ENCODE peak calls at places on chromosomes 12 and 14, in nine cellular contexts. W, M, E, V, U, H, J, O and R are unnamed samples.

GRCh38 chr14:34365309-34365915 is 96.6 kb downstream of the SPTSSA start:
- DNase-seq in W (no peak), M (no peak), E (no peak), V (no peak), U (no peak), H (peak), J (no peak), O (no peak), R (no peak)

GRCh38 chr12:59383426-59383822 is 212.4 kb upstream of the SLC16A7 start:
- DNase-seq in W (no peak), M (no peak), E (no peak), V (no peak), U (no peak), H (no peak), J (no peak), O (no peak), R (no peak)

GRCh38 chr12:54601841-54602240 is 13.4 kb upstream of the PPP1R1A start:
- DNase-seq in W (no peak), M (no peak), E (no peak), V (no peak), U (no peak), H (no peak), J (no peak), O (no peak), R (no peak)

GRCh38 chr12:68587448-68587873 is 23.2 kb upstream of the RAP1B start:
- DNase-seq in W (no peak), M (no peak), E (no peak), V (no peak), U (no peak), H (no peak), J (no peak), O (no peak), R (no peak)

GRCh38 chr12:26473291-26473690 is 277.9 kb downstream of the SSPN start:
- DNase-seq in W (peak), M (no peak), E (no peak), V (no peak), U (no peak), H (no peak), J (no peak), O (no peak), R (no peak)

GRCh38 chr14:57692671-57693070 is 173.2 kb downstream of the SLC35F4 start:
- DNase-seq in W (no peak), M (no peak), E (peak), V (no peak), U (peak), H (peak), J (no peak), O (no peak), R (no peak)

GRCh38 chr12:47105914-47106674 is 26.3 kb upstream of the AMIGO2 start:
- DNase-seq in W (no peak), M (no peak), E (no peak), V (no peak), U (no peak), H (no peak), J (no peak), O (no peak), R (no peak)

GRCh38 chr14:66624319-66624937 is 116.5 kb downstream of the GPHN start:
- DNase-seq in W (peak), M (no peak), E (peak), V (no peak), U (peak), H (peak), J (peak), O (no peak), R (no peak)

GRCh38 chr14:61269321-61270083 is 11.6 kb downstream of the TMEM30B start:
- DNase-seq in W (peak), M (no peak), E (peak), V (peak), U (peak), H (peak), J (peak), O (peak), R (peak)

GRCh38 chr12:131895640-131896079 is 1.2 kb downstream of the ULK1 start:
- DNase-seq in W (no peak), M (no peak), E (no peak), V (no peak), U (no peak), H (peak), J (no peak), O (no peak), R (no peak)

GRCh38 chr12:121295746-121296617 is 527 bp downstream of the CAMKK2 start:
- DNase-seq in W (peak), M (peak), E (peak), V (peak), U (no peak), H (peak), J (no peak), O (peak), R (no peak)

GRCh38 chr12:130872179-130873096 is 572 bp downstream of the RAN start:
- DNase-seq in W (peak), M (no peak), E (peak), V (peak), U (no peak), H (peak), J (peak), O (peak), R (no peak)

GRCh38 chr12:66288121-66288520 is 14.2 kb upstream of the HELB start:
- DNase-seq in W (no peak), M (no peak), E (no peak), V (no peak), U (no peak), H (no peak), J (no peak), O (peak), R (no peak)

GRCh38 chr12:53298154-53298553 is 1.3 kb upstream of the MYG1 start:
- DNase-seq in W (no peak), M (no peak), E (no peak), V (no peak), U (peak), H (peak), J (no peak), O (no peak), R (no peak)

GRCh38 chr12:49626169-49626835 is 2.9 kb downstream of the PRPF40B start:
- DNase-seq in W (no peak), M (no peak), E (no peak), V (no peak), U (no peak), H (no peak), J (no peak), O (no peak), R (no peak)

GRCh38 chr12:101782544-101782855 is 43.2 kb upstream of the SYCP3 start:
- DNase-seq in W (no peak), M (no peak), E (no peak), V (no peak), U (peak), H (no peak), J (no peak), O (no peak), R (no peak)

GRCh38 chr12:96989916-96990315 is 82.9 kb downstream of the NEDD1 start:
- DNase-seq in W (peak), M (no peak), E (no peak), V (no peak), U (no peak), H (peak), J (no peak), O (no peak), R (no peak)

GRCh38 chr12:2523881-2524561 is 270.7 kb upstream of the FKBP4 start:
- DNase-seq in W (no peak), M (no peak), E (no peak), V (no peak), U (no peak), H (no peak), J (no peak), O (no peak), R (no peak)

GRCh38 chr12:124633269-124633953 is 66.0 kb upstream of the NCOR2 start:
- DNase-seq in W (no peak), M (no peak), E (no peak), V (no peak), U (peak), H (no peak), J (no peak), O (no peak), R (no peak)

GRCh38 chr14:55092326-55092725 is 36.7 kb upstream of the LGALS3 start:
- DNase-seq in W (no peak), M (no peak), E (peak), V (no peak), U (no peak), H (no peak), J (no peak), O (no peak), R (no peak)

GRCh38 chr12:71799105-71799504 is 40.5 kb upstream of the TBC1D15 start:
- DNase-seq in W (no peak), M (no peak), E (no peak), V (no peak), U (peak), H (peak), J (no peak), O (no peak), R (no peak)

GRCh38 chr12:75684678-75685620 is 173.5 kb upstream of the KRR1 start:
- DNase-seq in W (no peak), M (no peak), E (no peak), V (no peak), U (peak), H (no peak), J (no peak), O (no peak), R (no peak)

GRCh38 chr12:13347241-13348043 is 150.9 kb downstream of the EMP1 start:
- DNase-seq in W (no peak), M (no peak), E (no peak), V (no peak), U (peak), H (no peak), J (no peak), O (no peak), R (peak)

GRCh38 chr14:26966942-26967341 is 369.1 kb upstream of the NOVA1 start:
- DNase-seq in W (no peak), M (no peak), E (no peak), V (no peak), U (no peak), H (no peak), J (no peak), O (no peak), R (no peak)

GRCh38 chr14:97657609-97658008 is 860.4 kb downstream of the VRK1 start:
- DNase-seq in W (no peak), M (no peak), E (no peak), V (no peak), U (no peak), H (no peak), J (no peak), O (no peak), R (no peak)

GRCh38 chr14:97655169-97655948 is 858.2 kb downstream of the VRK1 start:
- DNase-seq in W (no peak), M (no peak), E (no peak), V (no peak), U (no peak), H (no peak), J (no peak), O (no peak), R (no peak)
- TF ChIP-seq CTCF in W (no peak), M (no peak), E (no peak), V (no peak), U (no peak), H (no peak), J (no peak), O (no peak), R (no peak)

DNA sequence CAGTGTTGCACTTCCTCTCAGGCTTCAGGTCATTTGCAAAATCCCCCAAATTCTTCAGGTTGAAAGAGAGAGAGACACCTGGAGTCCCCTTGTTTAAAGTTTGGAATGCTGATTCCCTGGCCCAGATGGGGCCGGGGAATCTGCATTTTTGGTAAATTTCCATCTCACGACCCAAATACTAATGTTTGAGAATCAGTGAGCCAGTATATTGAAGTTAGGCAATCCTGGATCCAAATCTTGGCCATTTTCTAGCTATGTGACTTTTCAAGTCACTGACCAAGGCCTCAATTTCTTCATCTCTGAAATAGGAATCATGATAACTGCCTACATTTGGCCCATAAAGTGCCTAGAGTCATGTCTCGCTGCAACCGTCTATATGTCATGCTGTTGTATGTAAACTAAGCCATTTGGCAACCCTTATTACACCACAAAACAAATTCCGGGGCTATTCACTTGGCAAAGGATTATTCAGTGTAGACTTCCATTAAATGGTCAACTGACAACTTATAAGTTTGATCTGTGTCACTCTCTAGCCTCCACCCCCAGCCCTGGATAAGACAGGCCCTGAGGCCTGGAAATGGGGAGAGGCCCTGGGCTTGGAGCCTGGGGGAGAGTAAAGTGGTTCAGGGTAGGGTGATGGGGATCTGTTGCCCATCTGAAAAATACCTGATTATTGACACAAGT is 3.7 kb upstream of the ZFP36L1 start:
- DNase-seq in W (no peak), M (peak), E (no peak), V (no peak), U (no peak), H (no peak), J (no peak), O (no peak), R (no peak)
- TF ChIP-seq CTCF in W (no peak), M (no peak), E (no peak), V (no peak), U (no peak), H (no peak), J (no peak), O (no peak), R (no peak)

DNA sequence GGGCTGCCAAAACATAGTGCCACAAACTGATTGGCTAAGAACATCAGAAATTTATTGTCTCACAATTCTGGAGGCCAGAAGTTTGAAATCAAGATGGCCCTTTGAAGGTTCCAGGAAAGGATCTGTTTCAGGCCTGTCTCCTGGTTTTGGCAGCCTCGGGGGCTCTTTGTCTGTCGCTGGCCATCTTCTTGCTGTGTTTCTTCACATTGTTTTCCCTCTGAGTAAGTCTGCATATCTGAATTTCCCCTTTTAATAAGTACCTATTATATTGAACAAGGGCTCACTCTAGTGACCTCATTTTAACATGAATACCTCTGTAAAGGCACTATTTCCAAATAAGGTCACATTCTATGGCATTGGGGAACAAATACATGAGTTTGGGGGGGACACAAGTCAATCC is 467.1 kb upstream of the MGAT4C start:
- DNase-seq in W (no peak), M (no peak), E (no peak), V (no peak), U (no peak), H (no peak), J (no peak), O (no peak), R (no peak)
- TF ChIP-seq CTCF in W (no peak), M (no peak), E (no peak), V (no peak), U (no peak), H (no peak), J (no peak), O (no peak), R (no peak)

GRCh38 chr12:90490355-90490754 is 464.6 kb downstream of the CCER1 start:
- DNase-seq in W (no peak), M (no peak), E (no peak), V (no peak), U (no peak), H (no peak), J (no peak), O (no peak), R (no peak)
- TF ChIP-seq CTCF in W (no peak), M (no peak), E (no peak), V (no peak), U (no peak), H (no peak), J (no peak), O (no peak), R (no peak)

GRCh38 chr12:109432842-109433304 is 44.2 kb downstream of the KCTD10 start:
- DNase-seq in W (peak), M (peak), E (peak), V (peak), U (peak), H (peak), J (peak), O (peak), R (peak)

GRCh38 chr12:109435428-109436180 is 41.5 kb downstream of the KCTD10 start:
- DNase-seq in W (no peak), M (no peak), E (no peak), V (no peak), U (no peak), H (no peak), J (no peak), O (no peak), R (no peak)

GRCh38 chr12:109434556-109434955 is 42.5 kb downstream of the KCTD10 start:
- DNase-seq in W (no peak), M (no peak), E (no peak), V (no peak), U (no peak), H (no peak), J (no peak), O (no peak), R (no peak)

GRCh38 chr12:109432431-109432830 is 44.7 kb downstream of the KCTD10 start:
- DNase-seq in W (no peak), M (no peak), E (no peak), V (no peak), U (no peak), H (no peak), J (no peak), O (no peak), R (no peak)

DNA sequence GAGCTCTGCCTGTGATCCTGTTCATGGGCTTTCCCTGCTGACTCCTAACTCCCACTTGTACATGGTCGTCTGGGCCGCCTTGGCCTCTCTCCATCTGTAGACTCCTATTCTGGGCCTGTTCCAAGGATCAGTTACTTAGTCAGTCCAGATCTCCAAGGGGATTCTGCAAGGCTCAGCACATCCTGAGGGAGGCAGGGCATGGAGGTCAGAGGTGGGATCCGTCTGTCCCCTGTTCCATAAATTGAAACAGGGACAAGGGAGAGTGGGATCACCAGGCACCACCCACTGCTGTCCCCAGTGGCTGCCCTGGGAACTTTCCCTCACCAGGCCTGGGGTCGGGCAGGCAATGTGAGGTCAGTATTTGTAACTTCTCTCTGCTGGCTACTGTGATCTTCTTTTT is 43.5 kb downstream of the KCTD10 start:
- DNase-seq in W (peak), M (no peak), E (peak), V (no peak), U (no peak), H (no peak), J (peak), O (no peak), R (no peak)
- TF ChIP-seq CTCF in W (peak), M (no peak), E (peak), V (no peak), U (peak), H (peak), J (no peak), O (no peak), R (no peak)

GRCh38 chr14:104804481-104805325 is 3.8 kb downstream of the ZBTB42 start:
- DNase-seq in W (no peak), M (no peak), E (peak), V (no peak), U (no peak), H (no peak), J (no peak), O (no peak), R (no peak)
- TF ChIP-seq CTCF in W (no peak), M (no peak), E (no peak), V (no peak), U (no peak), H (no peak), J (no peak), O (no peak), R (no peak)

GRCh38 chr12:122965851-122966742 is at the start of gene ABCB9:
- DNase-seq in W (peak), M (peak), E (peak), V (peak), U (peak), H (peak), J (peak), O (peak), R (peak)
- TF ChIP-seq CTCF in W (no peak), M (no peak), E (no peak), V (no peak), U (no peak), H (no peak), J (no peak), O (no peak), R (no peak)

GRCh38 chr14:91419044-91419397 is 1.4 kb upstream of the CCDC88C start:
- DNase-seq in W (no peak), M (no peak), E (no peak), V (no peak), U (no peak), H (no peak), J (no peak), O (no peak), R (no peak)

GRCh38 chr14:91417983-91418386 is 365 bp upstream of the CCDC88C start:
- DNase-seq in W (peak), M (no peak), E (peak), V (no peak), U (no peak), H (no peak), J (peak), O (peak), R (no peak)

GRCh38 chr14:91417134-91417982 is at the start of gene CCDC88C:
- DNase-seq in W (peak), M (no peak), E (peak), V (peak), U (no peak), H (peak), J (peak), O (peak), R (no peak)

GRCh38 chr14:91419451-91419850 is 1.8 kb upstream of the CCDC88C start:
- DNase-seq in W (no peak), M (no peak), E (no peak), V (no peak), U (no peak), H (no peak), J (no peak), O (no peak), R (no peak)

GRCh38 chr14:91418387-91419043 is 895 bp upstream of the CCDC88C start:
- DNase-seq in W (peak), M (no peak), E (peak), V (peak), U (peak), H (peak), J (peak), O (peak), R (peak)
- TF ChIP-seq CTCF in W (peak), M (peak), E (peak), V (peak), U (peak), H (peak), J (peak), O (peak), R (no peak)

GRCh38 chr14:64990291-64990690 is 3.6 kb downstream of the FNTB start:
- DNase-seq in W (no peak), M (no peak), E (no peak), V (no peak), U (no peak), H (no peak), J (no peak), O (no peak), R (no peak)

GRCh38 chr14:64983439-64984310 is 3.0 kb upstream of the FNTB start:
- DNase-seq in W (peak), M (no peak), E (peak), V (no peak), U (peak), H (peak), J (no peak), O (no peak), R (no peak)

GRCh38 chr14:64990939-64991338 is 4.2 kb downstream of the FNTB start:
- DNase-seq in W (no peak), M (no peak), E (no peak), V (no peak), U (no peak), H (no peak), J (no peak), O (no peak), R (no peak)

GRCh38 chr14:64992328-64992885 is 5.7 kb downstream of the FNTB start:
- DNase-seq in W (no peak), M (no peak), E (no peak), V (no peak), U (no peak), H (no peak), J (no peak), O (no peak), R (no peak)

GRCh38 chr14:64986578-64987571 is at the start of gene FNTB:
- DNase-seq in W (peak), M (peak), E (peak), V (peak), U (peak), H (peak), J (peak), O (peak), R (peak)
- TF ChIP-seq CTCF in W (peak), M (peak), E (peak), V (peak), U (peak), H (peak), J (peak), O (peak), R (no peak)